ENCODE peak calls at places on chromosomes 16 and 17, in seven cellular contexts. M is HCT116; B is uterus; Z is CD8-positive, alpha-beta T cell; D is right lobe of liver; T is heart left ventricle; O is tibial artery. W is an unnamed sample.

GRCh38 chr17:32015245-32016013 is 8.2 kb downstream of the LRRC37B start:
- DNase-seq in M (no peak), B (no peak), Z (no peak), D (no peak), T (no peak), O (no peak), W (no peak)

GRCh38 chr16:85735225-85735722 is 15.6 kb downstream of the C16orf74 start:
- DNase-seq in M (no peak), B (no peak), Z (peak; percentile 51), D (no peak), T (no peak), O (no peak), W (peak; percentile 71)

GRCh38 chr17:56966277-56966676 is 5.4 kb upstream of the COIL start:
- DNase-seq in M (no peak), B (no peak), Z (no peak), D (no peak), T (no peak), O (no peak), W (no peak)

GRCh38 chr17:34626141-34626681 is 46.8 kb downstream of the TMEM132E start:
- DNase-seq in M (no peak), B (no peak), Z (no peak), D (no peak), T (no peak), O (no peak), W (no peak)

GRCh38 chr17:62206550-62206949 is 141.5 kb upstream of the MED13 start:
- DNase-seq in M (no peak), B (no peak), Z (no peak), D (no peak), T (no peak), O (no peak), W (no peak)

GRCh38 chr16:72992142-72992601 is 55.8 kb downstream of the ZFHX3 start:
- DNase-seq in M (no peak), B (no peak), Z (no peak), D (no peak), T (no peak), O (no peak), W (no peak)

GRCh38 chr17:30363715-30364202 is 15.0 kb upstream of the CPD start:
- DNase-seq in M (no peak), B (no peak), Z (peak; percentile 72), D (no peak), T (no peak), O (no peak), W (peak; percentile 78)

GRCh38 chr16:8887952-8888560 is 5.9 kb downstream of the LITAFD start:
- DNase-seq in M (no peak), B (no peak), Z (no peak), D (peak; percentile 66), T (peak; percentile 71), O (peak; percentile 59), W (no peak)

GRCh38 chr16:46789499-46790414 is 41.2 kb downstream of the C16orf87 start:
- DNase-seq in M (no peak), B (peak; percentile 77), Z (peak; percentile 74), D (peak; percentile 92), T (peak; percentile 85), O (peak; percentile 61), W (peak; percentile 90)

GRCh38 chr17:40648326-40648968 is 829 bp upstream of the SMARCE1 start:
- DNase-seq in M (no peak), B (no peak), Z (no peak), D (no peak), T (no peak), O (peak; percentile 28), W (no peak)

GRCh38 chr17:74117999-74118421 is 85.5 kb upstream of the RPL38 start:
- DNase-seq in M (no peak), B (no peak), Z (no peak), D (no peak), T (no peak), O (no peak), W (no peak)

GRCh38 chr16:64975821-64976220 is 146.0 kb downstream of the CDH11 start:
- DNase-seq in M (no peak), B (no peak), Z (no peak), D (no peak), T (no peak), O (no peak), W (no peak)

GRCh38 chr16:84885024-84885910 is 65.5 kb downstream of the CRISPLD2 start:
- DNase-seq in M (no peak), B (no peak), Z (no peak), D (no peak), T (peak; percentile 62), O (no peak), W (no peak)

GRCh38 chr16:30380801-30381208 is 1.6 kb downstream of the SEPTIN1 start:
- DNase-seq in M (no peak), B (no peak), Z (no peak), D (no peak), T (no peak), O (no peak), W (no peak)

GRCh38 chr17:752620-753219 is 656 bp upstream of the GEMIN4 start:
- DNase-seq in M (no peak), B (peak; percentile 78), Z (no peak), D (peak; percentile 83), T (peak; percentile 69), O (peak; percentile 83), W (no peak)

GRCh38 chr17:65711671-65712276 is 150.3 kb upstream of the AXIN2 start:
- DNase-seq in M (no peak), B (no peak), Z (no peak), D (no peak), T (no peak), O (no peak), W (no peak)

GRCh38 chr16:35170610-35171009 is 1711.2 kb downstream of the TP53TG3F start:
- DNase-seq in M (no peak), B (no peak), Z (no peak), D (no peak), T (no peak), O (no peak), W (no peak)

GRCh38 chr16:11547517-11547916 is 39.2 kb downstream of the LITAF start:
- DNase-seq in M (no peak), B (no peak), Z (no peak), D (no peak), T (no peak), O (no peak), W (no peak)

GRCh38 chr16:6018848-6019489 is 921.4 kb upstream of the EEF2KMT start:
- DNase-seq in M (no peak), B (no peak), Z (no peak), D (no peak), T (no peak), O (no peak), W (no peak)

GRCh38 chr17:66920965-66921364 is 43.5 kb upstream of the CACNG4 start:
- DNase-seq in M (no peak), B (no peak), Z (no peak), D (no peak), T (no peak), O (no peak), W (no peak)

GRCh38 chr17:66925811-66926500 is 38.6 kb upstream of the CACNG4 start:
- DNase-seq in M (no peak), B (no peak), Z (no peak), D (no peak), T (no peak), O (no peak), W (no peak)

GRCh38 chr17:66918896-66919295 is 45.6 kb upstream of the CACNG4 start:
- DNase-seq in M (no peak), B (no peak), Z (no peak), D (no peak), T (no peak), O (no peak), W (no peak)

GRCh38 chr17:66920426-66920825 is 44.1 kb upstream of the CACNG4 start:
- DNase-seq in M (no peak), B (no peak), Z (no peak), D (no peak), T (no peak), O (no peak), W (no peak)

DNA sequence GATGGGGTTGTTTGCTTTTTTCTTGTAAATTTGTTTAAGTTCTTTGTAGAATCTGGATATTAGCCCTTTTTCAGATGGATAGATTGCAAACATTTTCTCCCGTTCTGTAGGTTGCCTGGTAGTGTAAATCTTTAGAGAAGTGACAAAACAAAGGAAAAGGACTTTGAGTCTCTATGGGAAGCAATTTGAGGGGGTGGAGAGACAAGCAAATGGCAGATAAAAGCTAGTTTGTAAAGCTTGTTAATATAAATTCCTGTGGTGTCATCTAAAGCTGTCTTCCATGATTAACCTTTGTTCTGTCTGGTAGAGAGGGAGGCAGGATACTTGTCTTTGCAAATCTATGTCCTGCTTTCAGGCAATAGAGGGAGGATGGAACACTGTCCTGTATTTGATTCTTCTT is 40.6 kb upstream of the CACNG4 start:
- DNase-seq in M (no peak), B (no peak), Z (no peak), D (no peak), T (no peak), O (no peak), W (no peak)
- H3K27me3 ChIP-seq in M (no peaks in the 10 kb centered on the region), B (no peaks in the 10 kb centered on the region), Z (no peaks in the 10 kb centered on the region), D (no peaks in the 10 kb centered on the region), T (peaks cover 10% of the 10 kb centered on the region), O (peaks cover 10% of the 10 kb centered on the region), W (no peaks in the 10 kb centered on the region)

DNA sequence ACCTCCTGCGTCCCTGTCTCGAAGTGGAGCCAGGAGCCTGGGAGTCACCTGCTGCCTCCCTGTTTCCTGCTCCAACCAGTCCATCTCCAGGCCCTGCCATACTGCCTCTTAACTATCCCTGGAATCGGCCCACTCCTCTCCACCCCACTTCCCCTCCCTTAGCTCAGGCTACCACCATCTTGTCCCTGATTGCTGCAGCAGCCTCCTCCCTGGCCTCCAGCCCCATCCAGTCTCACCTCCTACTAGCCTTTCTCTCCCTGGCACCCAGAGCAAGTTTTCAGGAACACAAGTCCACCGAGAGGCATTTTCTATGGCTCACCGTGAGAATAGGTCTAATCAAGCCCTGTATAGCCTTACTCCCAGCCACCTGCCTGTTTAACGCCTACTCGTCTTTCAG is 865 bp upstream of the CAMKK1 start:
- DNase-seq in M (no peak), B (no peak), Z (no peak), D (no peak), T (no peak), O (no peak), W (no peak)
- H3K4me3 ChIP-seq in M (peak overlapping the region; percentile 57), B (peak overlapping the region; percentile 70), Z (peak overlapping the region; percentile 79), D (no peak overlapping the region), T (peak overlapping the region; percentile 81), O (peak overlapping the region; percentile 64), W (peak overlapping the region; percentile 59)

GRCh38 chr17:4815043-4815675 is 8.2 kb downstream of the PLD2 start:
- DNase-seq in M (no peak), B (no peak), Z (no peak), D (no peak), T (no peak), O (no peak), W (no peak)
- TF ChIP-seq CTCF in M (peak; percentile 30), B (no peak), Z (no peak), D (no peak), T (no peak), O (no peak), W (no peak)

GRCh38 chr17:79610151-79610645 is 653 bp downstream of the RBFOX3 start:
- DNase-seq in M (no peak), B (no peak), Z (no peak), D (no peak), T (no peak), O (no peak), W (no peak)

GRCh38 chr17:79615446-79615845 is 4.6 kb upstream of the RBFOX3 start:
- DNase-seq in M (no peak), B (no peak), Z (no peak), D (peak; percentile 19), T (no peak), O (no peak), W (no peak)

GRCh38 chr17:79614248-79614647 is 3.4 kb upstream of the RBFOX3 start:
- DNase-seq in M (no peak), B (no peak), Z (no peak), D (no peak), T (no peak), O (no peak), W (no peak)

GRCh38 chr17:79613195-79613517 is 2.3 kb upstream of the RBFOX3 start:
- DNase-seq in M (no peak), B (no peak), Z (no peak), D (no peak), T (no peak), O (no peak), W (no peak)

GRCh38 chr17:79612468-79613194 is 1.8 kb upstream of the RBFOX3 start:
- DNase-seq in M (peak; percentile 63), B (no peak), Z (peak; percentile 14), D (no peak), T (no peak), O (no peak), W (peak; percentile 38)
- H3K27me3 ChIP-seq in M (peaks cover 32% of the 10 kb centered on the region), B (no peaks in the 10 kb centered on the region), Z (peaks cover 10% of the 10 kb centered on the region), D (no peaks in the 10 kb centered on the region), T (peaks cover 94% of the 10 kb centered on the region), O (peaks cover 95% of the 10 kb centered on the region), W (no peaks in the 10 kb centered on the region)